ENCODE peak calls at places on chromosomes 7 and 10, in eight cellular contexts. V, W, N, C, F, X, P and K are unnamed samples.

GRCh38 chr10:129908406-129908805 is 55.7 kb downstream of the EBF3 start:
- DNase-seq in V (no peak), W (no peak), N (no peak), C (no peak), F (no peak), X (no peak), P (no peak), K (no peak)

GRCh38 chr10:110324201-110324804 is 19.6 kb upstream of the SMNDC1 start:
- DNase-seq in V (peak), W (no peak), N (no peak), C (no peak), F (no peak), X (no peak), P (no peak), K (no peak)

GRCh38 chr10:48691812-48692528 is 7.3 kb downstream of the WDFY4 start:
- DNase-seq in V (no peak), W (no peak), N (no peak), C (no peak), F (no peak), X (no peak), P (no peak), K (no peak)

GRCh38 chr7:6453737-6454136 is 6.0 kb upstream of the DAGLB start:
- DNase-seq in V (peak), W (no peak), N (no peak), C (no peak), F (no peak), X (no peak), P (no peak), K (no peak)

GRCh38 chr10:3090914-3091313 is 23.6 kb downstream of the PFKP start:
- DNase-seq in V (peak), W (peak), N (no peak), C (peak), F (no peak), X (no peak), P (no peak), K (peak)

GRCh38 chr7:111729483-111729882 is 167.2 kb upstream of the IMMP2L start:
- DNase-seq in V (no peak), W (no peak), N (no peak), C (no peak), F (no peak), X (no peak), P (no peak), K (no peak)

GRCh38 chr7:25965405-25966123 is 186.4 kb upstream of the NFE2L3 start:
- DNase-seq in V (no peak), W (no peak), N (no peak), C (no peak), F (no peak), X (no peak), P (no peak), K (peak)

GRCh38 chr7:49264530-49264929 is 340.2 kb downstream of the CDC14C start:
- DNase-seq in V (no peak), W (no peak), N (no peak), C (no peak), F (no peak), X (no peak), P (no peak), K (no peak)

GRCh38 chr7:91554893-91555292 is 290.7 kb downstream of the FZD1 start:
- DNase-seq in V (no peak), W (no peak), N (no peak), C (no peak), F (no peak), X (no peak), P (no peak), K (no peak)

GRCh38 chr7:141408440-141408839 is 142.8 kb upstream of the AGK start:
- DNase-seq in V (no peak), W (no peak), N (no peak), C (no peak), F (no peak), X (no peak), P (no peak), K (no peak)